ENCODE peak calls at places on chromosomes 6 and 20, in five cellular contexts. I is lower lobe of right lung, Y is neural crest cell, G is tibial nerve, L is HFF-Myc. T is an unnamed sample.

GRCh38 chr20:25294459-25295385 is 46.8 kb downstream of the PYGB start:
- DNase-seq in I (no peak), L (no peak), Y (peak; percentile 58), G (no peak), T (no peak)

GRCh38 chr6:3124667-3125066 is 6.2 kb downstream of the BPHL start:
- DNase-seq in G (no peak), Y (no peak), I (no peak), L (no peak), T (no peak)

GRCh38 chr20:45935416-45936046 is 1.0 kb downstream of the PCIF1 start:
- DNase-seq in G (no peak), Y (no peak), I (no peak), L (no peak), T (no peak)

GRCh38 chr6:107665386-107665785 is 158.7 kb downstream of the SCML4 start:
- DNase-seq in L (no peak), I (no peak), Y (no peak), G (no peak), T (no peak)

GRCh38 chr20:17171750-17172149 is 55.1 kb upstream of the PCSK2 start:
- DNase-seq in L (no peak), I (no peak), G (no peak), Y (no peak), T (no peak)

GRCh38 chr6:44047179-44047546 is 80.1 kb downstream of the MRPL14 start:
- DNase-seq in I (no peak), Y (no peak), L (no peak), G (no peak), T (no peak)

GRCh38 chr6:50850223-50850751 is 31.6 kb downstream of the TFAP2B start:
- DNase-seq in Y (no peak), L (no peak), G (no peak), I (no peak), T (no peak)

GRCh38 chr20:47318027-47318595 is 38.4 kb downstream of the ZMYND8 start:
- DNase-seq in I (peak; percentile 52), L (peak; percentile 47), G (no peak), Y (no peak), T (no peak)

GRCh38 chr6:25193147-25193864 is 85.9 kb upstream of the CARMIL1 start:
- DNase-seq in G (no peak), I (no peak), L (peak; percentile 92), Y (no peak), T (peak; percentile 93)

GRCh38 chr6:43263314-43264178 is 20.3 kb downstream of the TTBK1 start:
- DNase-seq in L (no peak), I (peak; percentile 82), Y (peak; percentile 78), G (no peak), T (peak; percentile 14)

GRCh38 chr6:3773696-3774298 is 22.3 kb upstream of the PXDC1 start:
- DNase-seq in L (no peak), I (no peak), G (no peak), Y (no peak), T (peak; percentile 77)

GRCh38 chr6:142853244-142854180 is 91.5 kb downstream of the HIVEP2 start:
- DNase-seq in G (no peak), I (no peak), Y (no peak), L (no peak), T (no peak)

GRCh38 chr20:54550776-54551396 is 75.5 kb downstream of the DOK5 start:
- DNase-seq in I (no peak), Y (no peak), G (no peak), L (no peak), T (no peak)

GRCh38 chr20:32562495-32562911 is 22.6 kb downstream of the NOL4L start:
- DNase-seq in Y (no peak), L (no peak), G (no peak), I (no peak), T (no peak)

GRCh38 chr6:169220068-169220964 is 33.3 kb downstream of the THBS2 start:
- DNase-seq in G (no peak), L (no peak), Y (no peak), I (no peak), T (no peak)

GRCh38 chr6:30787954-30788353 is 43.6 kb upstream of the IER3 start:
- DNase-seq in L (peak; percentile 43), I (no peak), G (no peak), Y (no peak), T (no peak)

GRCh38 chr6:111874030-111874425 is 776 bp upstream of the FYN start:
- DNase-seq in G (no peak), Y (no peak), I (no peak), L (no peak), T (no peak)

GRCh38 chr6:44667668-44668390 is 280.3 kb downstream of the CDC5L start:
- DNase-seq in G (no peak), I (no peak), Y (peak; percentile 36), L (no peak), T (no peak)

GRCh38 chr6:19943042-19943441 is 105.9 kb downstream of the ID4 start:
- DNase-seq in G (no peak), Y (no peak), L (no peak), I (no peak), T (no peak)

GRCh38 chr6:112038756-112039430 is 15.0 kb upstream of the CCN6 start:
- DNase-seq in Y (no peak), L (no peak), G (no peak), I (no peak), T (no peak)

GRCh38 chr20:54622338-54623280 is 147.2 kb downstream of the DOK5 start:
- DNase-seq in Y (no peak), I (no peak), L (peak; percentile 54), G (no peak), T (no peak)

GRCh38 chr6:27605401-27606342 is 132.8 kb upstream of the ZNF184 start:
- DNase-seq in G (no peak), I (no peak), L (peak; percentile 82), Y (peak; percentile 62), T (no peak)

GRCh38 chr20:57659789-57660509 is 39.7 kb upstream of the ZBP1 start:
- DNase-seq in Y (no peak), L (no peak), G (peak; percentile 5), I (peak; percentile 41), T (no peak)

GRCh38 chr6:151537561-151537960 is 43.7 kb downstream of the CCDC170 start:
- DNase-seq in I (no peak), Y (no peak), G (no peak), L (no peak), T (no peak)

GRCh38 chr6:156662025-156662445 is 115.1 kb upstream of the ARID1B start:
- DNase-seq in I (no peak), G (no peak), Y (peak; percentile 85), L (peak; percentile 58), T (peak; percentile 40)

GRCh38 chr6:112563368-112563767 is 216.2 kb downstream of the RFPL4B start:
- DNase-seq in G (no peak), I (no peak), Y (no peak), L (no peak), T (no peak)

GRCh38 chr6:154112181-154112809 is 73.3 kb downstream of the OPRM1 start:
- DNase-seq in L (no peak), I (no peak), Y (no peak), G (no peak), T (no peak)

GRCh38 chr6:37182736-37183590 is 13.0 kb downstream of the PIM1 start:
- DNase-seq in G (no peak), L (no peak), I (peak; percentile 73), Y (no peak), T (no peak)

GRCh38 chr6:15945593-15946159 is 183.2 kb upstream of the MYLIP start:
- DNase-seq in I (no peak), Y (no peak), L (no peak), G (no peak), T (no peak)

GRCh38 chr6:89270951-89271721 is 44.0 kb downstream of the GABRR2 start:
- DNase-seq in Y (no peak), L (no peak), I (no peak), G (no peak), T (no peak)

GRCh38 chr6:157219201-157220200 is 103.8 kb downstream of the TMEM242 start:
- DNase-seq in G (no peak), Y (no peak), I (no peak), L (no peak), T (no peak)

GRCh38 chr6:45923831-45924391 is 91.7 kb downstream of the CLIC5 start:
- DNase-seq in Y (no peak), I (no peak), L (no peak), G (no peak), T (no peak)

GRCh38 chr6:133159269-133159795 is 81.8 kb upstream of the EYA4 start:
- DNase-seq in G (no peak), L (no peak), I (no peak), Y (no peak), T (no peak)

GRCh38 chr6:69846770-69847506 is 19.4 kb upstream of the COL19A1 start:
- DNase-seq in Y (no peak), G (no peak), L (no peak), I (no peak), T (no peak)

GRCh38 chr6:72941263-72941662 is 284.0 kb downstream of the KHDC1L start:
- DNase-seq in G (no peak), L (no peak), I (no peak), Y (no peak), T (no peak)

GRCh38 chr20:13661070-13661687 is 22.4 kb upstream of the TASP1 start:
- DNase-seq in L (no peak), Y (no peak), I (no peak), G (no peak), T (no peak)

GRCh38 chr6:2734517-2735076 is 16.1 kb downstream of the MYLK4 start:
- DNase-seq in L (no peak), I (no peak), G (no peak), Y (no peak), T (no peak)

GRCh38 chr6:1463275-1463674 is 73.9 kb downstream of the FOXF2 start:
- DNase-seq in L (no peak), Y (no peak), I (no peak), G (no peak), T (no peak)

GRCh38 chr6:35047265-35048011 is 93.7 kb downstream of the TCP11 start:
- DNase-seq in I (no peak), Y (no peak), L (no peak), G (no peak), T (no peak)

GRCh38 chr6:135814043-135814442 is 37.5 kb upstream of the PDE7B start:
- DNase-seq in L (no peak), Y (no peak), G (no peak), I (no peak), T (no peak)

T was measured in AG09319.